ENCODE peak calls at places on chromosomes 13 and 19, in eight cellular contexts. B is mesenchymal stem cell, X is mesendoderm, K is PC-3, G is neuronal stem cell, R is fibroblast of lung, H is IMR-90, F is H1. A is an unnamed sample.

GRCh38 chr19:3440082-3440481 is 40.2 kb downstream of the SMIM24 start:
- DNase-seq in B (no peak), X (peak), K (peak), G (no peak), R (no peak), H (no peak), F (peak), A (no peak)

GRCh38 chr13:112777637-112778406 is 88.0 kb downstream of the ATP11A start:
- DNase-seq in B (no peak), X (no peak), K (peak), G (no peak), R (no peak), H (no peak), F (peak), A (no peak)

GRCh38 chr13:85864963-85865530 is 65.8 kb upstream of the SLITRK6 start:
- DNase-seq in B (peak), X (peak), K (peak), G (peak), R (peak), H (peak), F (no peak), A (peak)

GRCh38 chr19:39406656-39407393 is at the start of gene ZFP36:
- DNase-seq in B (peak), X (peak), K (peak), G (no peak), R (peak), H (peak), F (peak), A (no peak)

GRCh38 chr13:36344886-36345437 is 1.2 kb downstream of the SPART start:
- DNase-seq in B (no peak), X (no peak), K (no peak), G (no peak), R (no peak), H (no peak), F (no peak), A (no peak)

GRCh38 chr13:83940742-83941141 is 58.5 kb upstream of the SLITRK1 start:
- DNase-seq in B (no peak), X (no peak), K (peak), G (no peak), R (peak), H (no peak), F (no peak), A (no peak)

GRCh38 chr13:23899555-23899954 is 2.3 kb upstream of the C1QTNF9B start:
- DNase-seq in B (peak), X (no peak), K (peak), G (no peak), R (peak), H (peak), F (no peak), A (no peak)

GRCh38 chr19:23118400-23118799 is 1.6 kb downstream of the ZNF730 start:
- DNase-seq in B (no peak), X (peak), K (no peak), G (no peak), R (no peak), H (no peak), F (no peak), A (no peak)

GRCh38 chr19:21586341-21587116 is 81.1 kb downstream of the ZNF429 start:
- DNase-seq in B (no peak), X (peak), K (no peak), G (no peak), R (no peak), H (no peak), F (peak), A (no peak)

GRCh38 chr19:2976609-2977000 is 759 bp upstream of the TLE6 start:
- DNase-seq in B (peak), X (peak), K (no peak), G (no peak), R (no peak), H (no peak), F (no peak), A (no peak)

GRCh38 chr19:47445937-47446402 is 25.7 kb downstream of the SLC8A2 start:
- DNase-seq in B (peak), X (no peak), K (peak), G (no peak), R (no peak), H (no peak), F (peak), A (no peak)

GRCh38 chr19:19399733-19400438 is 5.6 kb upstream of the GATAD2A start:
- DNase-seq in B (peak), X (no peak), K (no peak), G (no peak), R (peak), H (peak), F (no peak), A (no peak)

DNA sequence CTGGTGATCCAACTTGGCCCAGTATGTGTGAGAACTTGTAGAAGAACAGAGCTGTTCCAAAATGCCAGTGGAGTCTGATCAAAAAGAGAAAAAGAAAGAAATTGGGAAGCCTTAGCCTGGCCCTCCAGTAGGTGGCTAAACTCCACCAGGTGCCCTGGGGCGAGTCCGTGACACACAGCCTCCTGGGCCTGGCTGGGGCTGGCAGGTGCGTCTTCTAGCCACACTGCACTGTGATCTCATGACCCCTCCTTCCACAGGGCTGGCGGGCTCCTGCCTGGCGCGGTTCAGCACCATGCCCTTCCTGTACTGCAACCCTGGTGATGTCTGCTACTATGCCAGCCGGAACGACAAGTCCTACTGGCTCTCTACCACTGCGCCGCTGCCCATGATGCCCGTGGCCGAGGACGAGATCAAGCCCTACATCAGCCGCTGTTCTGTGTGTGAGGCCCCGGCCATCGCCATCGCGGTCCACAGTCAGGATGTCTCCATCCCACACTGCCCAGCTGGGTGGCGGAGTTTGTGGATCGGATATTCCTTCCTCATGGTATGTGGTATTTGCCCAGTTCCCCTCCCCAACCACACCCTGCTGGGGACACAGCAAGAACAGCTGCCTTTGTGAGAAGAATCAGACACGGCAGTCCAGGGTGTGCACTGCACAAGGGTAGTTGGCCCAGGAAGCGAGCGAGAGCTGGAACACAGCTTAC is 53.7 kb downstream of the RAB20 start:
- DNase-seq in B (no peak), X (no peak), K (peak), G (no peak), R (no peak), H (no peak), F (no peak), A (no peak)
- H3K4me3 ChIP-seq in B (no peak), X (no peak), K (no peak), G (no peak), R (no peak), H (no peak), F (no peak), A (no peak)

DNA sequence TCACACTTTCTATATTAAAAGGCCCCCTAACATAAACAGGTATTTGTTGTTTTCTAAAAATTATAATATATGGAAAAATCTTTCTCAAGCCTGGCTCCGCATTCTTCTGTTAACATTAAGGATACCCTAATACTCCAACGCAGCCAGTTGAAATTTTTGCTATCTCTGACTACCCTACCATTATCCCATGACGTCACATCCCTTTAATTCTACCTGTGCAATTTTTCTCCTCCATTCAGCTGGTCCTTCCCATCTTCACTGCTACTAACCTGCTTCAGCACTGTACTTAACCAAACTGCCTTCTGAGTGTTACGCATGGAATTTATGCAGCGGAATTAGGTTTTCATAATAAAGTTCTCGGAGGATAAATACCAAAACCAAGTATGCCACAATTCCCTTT is 1.0 kb downstream of the MRPS31 start:
- DNase-seq in B (no peak), X (no peak), K (no peak), G (no peak), R (no peak), H (no peak), F (no peak), A (no peak)
- H3K9ac ChIP-seq in B (peak), X (peak), K (peak), G (no peak), R (no peak), H (peak), F (peak), A (peak)

GRCh38 chr13:100465558-100465957 is 123.0 kb downstream of the GGACT start:
- DNase-seq in B (no peak), X (no peak), K (no peak), G (no peak), R (no peak), H (no peak), F (no peak), A (no peak)
- H3K4me3 ChIP-seq in B (no peak), X (no peak), K (no peak), G (no peak), R (no peak), H (no peak), F (no peak), A (no peak)

DNA sequence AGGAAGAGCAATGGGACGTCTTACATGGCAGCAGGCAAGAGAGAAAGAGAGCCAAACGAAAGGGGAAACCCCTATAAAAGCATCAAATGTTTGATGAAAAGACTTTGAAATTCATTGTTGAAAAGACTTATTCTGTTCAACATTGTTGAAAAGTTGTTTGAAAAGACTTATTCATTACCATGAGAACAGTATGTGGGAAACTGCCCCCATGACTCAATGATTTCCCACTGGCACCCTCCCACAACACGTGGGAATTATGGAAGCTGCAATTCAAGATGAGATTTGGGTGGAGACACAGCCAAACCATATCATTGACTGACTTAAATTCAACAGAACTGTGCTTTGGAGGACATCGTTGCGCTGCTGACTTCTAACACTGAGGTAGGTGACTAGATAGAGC is 48.0 kb upstream of the RCBTB2 start:
- DNase-seq in B (no peak), X (no peak), K (no peak), G (no peak), R (no peak), H (no peak), F (no peak), A (no peak)
- H3K9ac ChIP-seq in B (peak), X (no peak), K (no peak), G (no peak), R (no peak), H (no peak), F (no peak), A (no peak)

A was measured in SK-N-MC.